ENCODE peak calls at places on chromosomes 6 and 20, in eight cellular contexts. V is heart right ventricle, X is GF-D8, U is fibroblast of villous mesenchyme, D is lung microvascular endothelial cell, K is MV-4-11, Z is neuronal stem cell, Y is AG10803. R is an unnamed sample.
A peak's percentile ranks its signal among the peaks of the same experiment; 100 is the strongest.

GRCh38 chr6:40906759-40907158 is 132.3 kb downstream of the UNC5CL start:
- DNase-seq in V (no peak), X (no peak), U (no peak), D (peak; percentile 72), K (no peak), Z (no peak), Y (peak; percentile 33), R (no peak)

GRCh38 chr6:17705778-17706579 is 746 bp downstream of the NUP153 start:
- DNase-seq in V (peak; percentile 61), X (peak; percentile 61), U (peak; percentile 60), D (peak; percentile 80), K (peak; percentile 52), Z (peak; percentile 69), Y (peak; percentile 55), R (peak; percentile 68)

GRCh38 chr6:152750694-152751093 is at the start of gene VIP:
- DNase-seq in V (no peak), X (no peak), U (peak; percentile 17), D (peak; percentile 52), K (no peak), Z (peak; percentile 62), Y (peak; percentile 40), R (no peak)

GRCh38 chr6:161038229-161039003 is 46.8 kb downstream of the MAP3K4 start:
- DNase-seq in V (peak; percentile 46), X (no peak), U (peak; percentile 92), D (peak; percentile 78), K (no peak), Z (no peak), Y (peak; percentile 97), R (peak; percentile 49)

GRCh38 chr6:135089901-135090300 is 35.3 kb upstream of the HBS1L start:
- DNase-seq in V (no peak), X (no peak), U (no peak), D (no peak), K (no peak), Z (no peak), Y (no peak), R (no peak)

GRCh38 chr6:19837511-19838441 is 606 bp downstream of the ID4 start:
- DNase-seq in V (peak; percentile 11), X (no peak), U (peak; percentile 23), D (peak; percentile 8), K (no peak), Z (peak; percentile 61), Y (peak; percentile 40), R (peak; percentile 61)

GRCh38 chr20:36248836-36249235 is 12.6 kb downstream of the AAR2 start:
- DNase-seq in V (no peak), X (no peak), U (no peak), D (no peak), K (no peak), Z (no peak), Y (no peak), R (no peak)

GRCh38 chr6:15546591-15546990 is 116.2 kb downstream of the DTNBP1 start:
- DNase-seq in V (no peak), X (no peak), U (no peak), D (no peak), K (no peak), Z (no peak), Y (no peak), R (no peak)

GRCh38 chr6:167648506-167649278 is 178.0 kb upstream of the AFDN start:
- DNase-seq in V (no peak), X (no peak), U (no peak), D (peak; percentile 19), K (no peak), Z (no peak), Y (no peak), R (no peak)

GRCh38 chr6:156942266-156942665 is 165.1 kb downstream of the ARID1B start:
- DNase-seq in V (no peak), X (no peak), U (no peak), D (no peak), K (peak; percentile 31), Z (no peak), Y (no peak), R (no peak)

GRCh38 chr20:16246870-16247269 is 326.4 kb downstream of the KIF16B start:
- DNase-seq in V (no peak), X (no peak), U (no peak), D (no peak), K (no peak), Z (no peak), Y (no peak), R (no peak)

GRCh38 chr6:7137335-7138106 is 29.8 kb downstream of the RREB1 start:
- DNase-seq in V (peak; percentile 59), X (peak; percentile 32), U (peak; percentile 69), D (peak; percentile 62), K (peak; percentile 80), Z (no peak), Y (peak; percentile 70), R (peak; percentile 67)

GRCh38 chr6:107411161-107411560 is 48.2 kb downstream of the PDSS2 start:
- DNase-seq in V (no peak), X (no peak), U (no peak), D (no peak), K (no peak), Z (no peak), Y (no peak), R (no peak)

GRCh38 chr6:14894105-14894504 is 351.8 kb upstream of the JARID2 start:
- DNase-seq in V (no peak), X (no peak), U (no peak), D (no peak), K (no peak), Z (no peak), Y (no peak), R (no peak)

GRCh38 chr6:136613477-136613876 is 63.3 kb upstream of the MAP7 start:
- DNase-seq in V (no peak), X (no peak), U (no peak), D (no peak), K (no peak), Z (no peak), Y (peak; percentile 56), R (no peak)

GRCh38 chr6:154370545-154370944 is 13.9 kb upstream of the IPCEF1 start:
- DNase-seq in V (peak; percentile 13), X (peak; percentile 11), U (peak; percentile 42), D (peak; percentile 59), K (peak; percentile 52), Z (no peak), Y (peak; percentile 49), R (no peak)

GRCh38 chr20:50848846-50849673 is 54.2 kb downstream of the BCAS4 start:
- DNase-seq in V (no peak), X (no peak), U (no peak), D (no peak), K (peak; percentile 65), Z (no peak), Y (no peak), R (peak; percentile 41)

GRCh38 chr6:42766163-42766670 is 15.6 kb upstream of the BICRAL start:
- DNase-seq in V (no peak), X (no peak), U (no peak), D (peak; percentile 67), K (no peak), Z (no peak), Y (peak; percentile 63), R (no peak)

GRCh38 chr20:64038579-64039292 is 2.8 kb downstream of the C20orf204 start:
- DNase-seq in V (peak; percentile 92), X (peak; percentile 53), U (peak; percentile 79), D (peak; percentile 90), K (peak; percentile 53), Z (peak; percentile 60), Y (peak; percentile 50), R (peak; percentile 87)

GRCh38 chr20:33569290-33570094 is 79.6 kb downstream of the CBFA2T2 start:
- DNase-seq in V (no peak), X (no peak), U (no peak), D (no peak), K (no peak), Z (no peak), Y (no peak), R (no peak)

GRCh38 chr6:74133073-74133472 is 437.1 kb downstream of the CD109 start:
- DNase-seq in V (no peak), X (no peak), U (no peak), D (no peak), K (no peak), Z (no peak), Y (no peak), R (no peak)

GRCh38 chr6:9116026-9116425 is 680.7 kb upstream of the SLC35B3 start:
- DNase-seq in V (no peak), X (no peak), U (peak; percentile 5), D (no peak), K (peak; percentile 84), Z (no peak), Y (peak; percentile 84), R (no peak)

GRCh38 chr20:11350126-11351005 is 567.3 kb upstream of the BTBD3 start:
- DNase-seq in V (no peak), X (no peak), U (peak; percentile 88), D (no peak), K (peak; percentile 77), Z (no peak), Y (peak; percentile 73), R (no peak)